ENCODE peak calls at places on chromosomes 7 and 10, in five cellular contexts. I, Y, S, Z and A are unnamed samples.

GRCh38 chr7:82164813-82165212 is 278.8 kb downstream of the CACNA2D1 start:
- DNase-seq in Z (peak), I (peak), Y (no peak), S (peak), A (peak)

GRCh38 chr10:52011113-52011512 is 303.0 kb upstream of the DKK1 start:
- DNase-seq in S (no peak), I (no peak), Z (no peak), Y (no peak), A (no peak)

GRCh38 chr10:553233-553632 is 136.2 kb downstream of the DIP2C start:
- DNase-seq in S (no peak), I (no peak), Z (no peak), Y (no peak), A (no peak)

GRCh38 chr10:7520496-7521485 is 110.0 kb upstream of the SFMBT2 start:
- DNase-seq in I (no peak), Y (no peak), Z (no peak), S (no peak), A (no peak)

GRCh38 chr7:1664711-1665591 is 5.1 kb upstream of the ELFN1 start:
- DNase-seq in I (no peak), Z (peak), Y (no peak), S (peak), A (peak)

GRCh38 chr7:20331231-20331880 is 656 bp downstream of the ITGB8 start:
- DNase-seq in Y (peak), I (no peak), Z (peak), S (peak), A (peak)

GRCh38 chr7:101996131-101996691 is 178.8 kb downstream of the CUX1 start:
- DNase-seq in I (no peak), Z (peak), Y (no peak), S (no peak), A (no peak)

GRCh38 chr7:23294549-23295400 is 4.4 kb upstream of the MALSU1 start:
- DNase-seq in I (no peak), Y (no peak), S (no peak), Z (no peak), A (no peak)

GRCh38 chr7:135911091-135911490 is 66.1 kb downstream of the MTPN start:
- DNase-seq in I (no peak), Z (peak), Y (no peak), S (peak), A (no peak)

GRCh38 chr7:92830047-92830446 is 6.3 kb downstream of the CDK6 start:
- DNase-seq in I (no peak), Y (no peak), Z (no peak), S (no peak), A (no peak)
- H3K27ac ChIP-seq in I (no peak), Y (no peak), Z (no peak), S (peak), A (no peak)

GRCh38 chr10:35130588-35131146 is 4.0 kb downstream of the CREM start:
- DNase-seq in Z (no peak), I (no peak), Y (no peak), S (no peak), A (no peak)

GRCh38 chr10:35126062-35126529 is 550 bp upstream of the CREM start:
- DNase-seq in I (no peak), S (no peak), Y (no peak), Z (peak), A (no peak)

GRCh38 chr10:35127289-35127891 is 744 bp downstream of the CREM start:
- DNase-seq in S (peak), Y (no peak), I (peak), Z (peak), A (peak)

GRCh38 chr10:35126530-35127288 is at the start of gene CREM:
- DNase-seq in Y (peak), Z (peak), S (peak), I (peak), A (peak)

DNA sequence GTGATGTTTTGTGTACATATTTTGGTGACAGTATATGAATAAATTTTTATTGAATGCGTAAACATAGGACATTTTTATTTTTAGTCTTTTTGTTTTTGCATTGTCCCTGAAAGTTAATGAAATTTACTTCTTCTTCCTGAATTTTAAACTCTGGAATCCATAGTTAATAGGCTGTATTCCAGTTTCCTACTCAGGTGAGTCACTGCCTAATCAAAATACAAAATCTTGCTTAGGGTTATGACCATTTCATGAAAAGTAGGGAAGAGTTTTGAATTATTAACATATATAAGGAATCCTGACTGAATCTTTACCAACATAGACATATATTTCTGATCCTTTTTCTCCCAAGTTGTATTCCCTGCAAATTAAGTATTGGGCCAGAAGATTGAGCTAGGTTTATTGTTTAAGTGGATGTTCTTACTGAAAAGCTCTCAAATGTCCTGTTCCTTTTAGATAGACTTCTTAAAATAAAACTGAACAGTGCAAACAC is 2.6 kb downstream of the CREM start:
- DNase-seq in S (no peak), Y (no peak), Z (no peak), I (no peak), A (no peak)
- H3K27ac ChIP-seq in S (peak), Y (no peak), Z (no peak), I (no peak), A (no peak)

GRCh38 chr7:73698410-73698809 is 15.0 kb downstream of the BUD23 start:
- DNase-seq in Y (no peak), Z (no peak), I (no peak), S (no peak), A (no peak)
- H3K27ac ChIP-seq in Y (no peak), Z (no peak), I (no peak), S (no peak), A (no peak)

GRCh38 chr7:100894860-100895700 is 608 bp downstream of the ACHE start:
- DNase-seq in I (no peak), Y (no peak), Z (peak), S (no peak), A (peak)
- H3K27ac ChIP-seq in I (no peak), Y (no peak), Z (no peak), S (peak), A (no peak)